ENCODE peak calls at places on chromosome 17, in four cellular contexts. One of them, this sample, is unnamed.

GRCh38 chr17:41885733-41886132 is 20.5 kb upstream of the KLHL11 start:
- DNase-seq in HepG2: no peak
- DNase-seq in HCT116: no peak
- DNase-seq in A549: peak; percentile 66
- DNase-seq in this sample: peak; percentile 24

GRCh38 chr17:80927791-80928216 is 63.8 kb upstream of the CHMP6 start:
- DNase-seq in HepG2: no peak
- DNase-seq in A549: no peak
- DNase-seq in HCT116: no peak
- DNase-seq in this sample: no peak

GRCh38 chr17:40318835-40319332 is 9.9 kb downstream of the RARA start:
- DNase-seq in HCT116: no peak
- DNase-seq in HepG2: no peak
- DNase-seq in A549: no peak
- DNase-seq in this sample: peak; percentile 60

GRCh38 chr17:47267354-47267828 is 13.8 kb downstream of the ITGB3 start:
- DNase-seq in HepG2: peak; percentile 30
- DNase-seq in HCT116: no peak
- DNase-seq in A549: no peak
- DNase-seq in this sample: no peak

GRCh38 chr17:44911133-44912001 is 3.9 kb downstream of the GFAP start:
- DNase-seq in HepG2: peak; percentile 74
- DNase-seq in HCT116: peak; percentile 35
- DNase-seq in A549: peak; percentile 95
- DNase-seq in this sample: peak; percentile 73

GRCh38 chr17:76631821-76632565 is 11.6 kb downstream of the ST6GALNAC1 start:
- DNase-seq in HepG2: no peak
- DNase-seq in A549: no peak
- DNase-seq in HCT116: no peak
- DNase-seq in this sample: no peak

GRCh38 chr17:35314415-35315216 is 58.8 kb downstream of the SLFN11 start:
- DNase-seq in A549: no peak
- DNase-seq in HepG2: no peak
- DNase-seq in HCT116: no peak
- DNase-seq in this sample: no peak

GRCh38 chr17:64785050-64785449 is 122.9 kb upstream of the SMURF2 start:
- DNase-seq in HCT116: no peak
- DNase-seq in A549: no peak
- DNase-seq in HepG2: no peak
- DNase-seq in this sample: no peak

GRCh38 chr17:3678095-3678820 is 9.6 kb downstream of the EMC6 start:
- DNase-seq in HCT116: no peak
- DNase-seq in HepG2: peak; percentile 49
- DNase-seq in A549: no peak
- DNase-seq in this sample: no peak

GRCh38 chr17:77375917-77376651 is 235.3 kb downstream of the SEC14L1 start:
- DNase-seq in A549: no peak
- DNase-seq in HCT116: no peak
- DNase-seq in HepG2: no peak
- DNase-seq in this sample: no peak

GRCh38 chr17:3843935-3844516 is 2.0 kb downstream of the NCBP3 start:
- DNase-seq in HepG2: peak; percentile 59
- DNase-seq in HCT116: peak; percentile 56
- DNase-seq in A549: peak; percentile 87
- DNase-seq in this sample: peak; percentile 61

GRCh38 chr17:4490109-4490591 is 8.5 kb upstream of the SPNS2 start:
- DNase-seq in A549: peak; percentile 31
- DNase-seq in HCT116: no peak
- DNase-seq in HepG2: no peak
- DNase-seq in this sample: no peak

GRCh38 chr17:77475012-77475976 is 334.5 kb downstream of the SEC14L1 start:
- DNase-seq in HepG2: no peak
- DNase-seq in A549: no peak
- DNase-seq in HCT116: no peak
- DNase-seq in this sample: peak; percentile 88

GRCh38 chr17:21214015-21214776 is at the start of gene TMEM11:
- DNase-seq in HepG2: peak; percentile 86
- DNase-seq in A549: peak; percentile 94
- DNase-seq in HCT116: peak; percentile 79
- DNase-seq in this sample: peak; percentile 99

GRCh38 chr17:27559996-27560481 is 70.9 kb upstream of the LGALS9 start:
- DNase-seq in HCT116: no peak
- DNase-seq in HepG2: no peak
- DNase-seq in A549: no peak
- DNase-seq in this sample: no peak

GRCh38 chr17:49557204-49558024 is 18.3 kb upstream of the NXPH3 start:
- DNase-seq in HepG2: peak; percentile 73
- DNase-seq in A549: peak; percentile 72
- DNase-seq in HCT116: peak; percentile 85
- DNase-seq in this sample: peak; percentile 72

GRCh38 chr17:2181206-2181983 is 122.2 kb downstream of the SMG6 start:
- DNase-seq in HepG2: no peak
- DNase-seq in A549: no peak
- DNase-seq in HCT116: no peak
- DNase-seq in this sample: no peak

GRCh38 chr17:48646183-48647102 is 20.3 kb upstream of the HOXB9 start:
- DNase-seq in HCT116: peak; percentile 53
- DNase-seq in HepG2: no peak
- DNase-seq in A549: peak; percentile 64
- DNase-seq in this sample: peak; percentile 21

GRCh38 chr17:1040216-1040600 is 43.3 kb downstream of the TIMM22 start:
- DNase-seq in HCT116: no peak
- DNase-seq in HepG2: peak; percentile 73
- DNase-seq in A549: no peak
- DNase-seq in this sample: no peak

GRCh38 chr17:48954300-48954755 is 9.7 kb upstream of the SNF8 start:
- DNase-seq in A549: peak; percentile 66
- DNase-seq in HepG2: peak; percentile 79
- DNase-seq in HCT116: peak; percentile 69
- DNase-seq in this sample: peak; percentile 73

GRCh38 chr17:66492500-66493123 is 190.2 kb downstream of the PRKCA start:
- DNase-seq in A549: no peak
- DNase-seq in HepG2: no peak
- DNase-seq in HCT116: no peak
- DNase-seq in this sample: peak; percentile 40

GRCh38 chr17:39966771-39967170 is 4.0 kb downstream of the GSDMA start:
- DNase-seq in A549: no peak
- DNase-seq in HepG2: no peak
- DNase-seq in HCT116: no peak
- DNase-seq in this sample: no peak

GRCh38 chr17:50283246-50283645 is 9.0 kb downstream of the TMEM92 start:
- DNase-seq in A549: no peak
- DNase-seq in HepG2: no peak
- DNase-seq in HCT116: no peak
- DNase-seq in this sample: peak; percentile 53

GRCh38 chr17:44976198-44976597 is 8.1 kb upstream of the C1QL1 start:
- DNase-seq in HCT116: no peak
- DNase-seq in A549: no peak
- DNase-seq in HepG2: no peak
- DNase-seq in this sample: no peak

GRCh38 chr17:8311131-8311790 is 1.2 kb downstream of the ARHGEF15 start:
- DNase-seq in A549: no peak
- DNase-seq in HCT116: no peak
- DNase-seq in HepG2: no peak
- DNase-seq in this sample: no peak
- H3K4me3 ChIP-seq in A549: no peak overlapping the region
- H3K4me3 ChIP-seq in HCT116: no peak overlapping the region
- H3K4me3 ChIP-seq in HepG2: no peak overlapping the region
- H3K4me3 ChIP-seq in this sample: no peak overlapping the region

GRCh38 chr17:57669671-57670529 is 75.2 kb downstream of the CCDC182 start:
- DNase-seq in HCT116: no peak
- DNase-seq in A549: no peak
- DNase-seq in HepG2: no peak
- DNase-seq in this sample: no peak

GRCh38 chr17:57672971-57673370 is 72.1 kb downstream of the CCDC182 start:
- DNase-seq in A549: no peak
- DNase-seq in HepG2: no peak
- DNase-seq in HCT116: no peak
- DNase-seq in this sample: no peak

GRCh38 chr17:57672205-57672632 is 72.9 kb downstream of the CCDC182 start:
- DNase-seq in A549: no peak
- DNase-seq in HepG2: no peak
- DNase-seq in HCT116: no peak
- DNase-seq in this sample: peak; percentile 86

GRCh38 chr17:57671546-57672204 is 73.4 kb downstream of the CCDC182 start:
- DNase-seq in HepG2: peak; percentile 69
- DNase-seq in HCT116: peak; percentile 47
- DNase-seq in A549: peak; percentile 95
- DNase-seq in this sample: peak; percentile 91

DNA sequence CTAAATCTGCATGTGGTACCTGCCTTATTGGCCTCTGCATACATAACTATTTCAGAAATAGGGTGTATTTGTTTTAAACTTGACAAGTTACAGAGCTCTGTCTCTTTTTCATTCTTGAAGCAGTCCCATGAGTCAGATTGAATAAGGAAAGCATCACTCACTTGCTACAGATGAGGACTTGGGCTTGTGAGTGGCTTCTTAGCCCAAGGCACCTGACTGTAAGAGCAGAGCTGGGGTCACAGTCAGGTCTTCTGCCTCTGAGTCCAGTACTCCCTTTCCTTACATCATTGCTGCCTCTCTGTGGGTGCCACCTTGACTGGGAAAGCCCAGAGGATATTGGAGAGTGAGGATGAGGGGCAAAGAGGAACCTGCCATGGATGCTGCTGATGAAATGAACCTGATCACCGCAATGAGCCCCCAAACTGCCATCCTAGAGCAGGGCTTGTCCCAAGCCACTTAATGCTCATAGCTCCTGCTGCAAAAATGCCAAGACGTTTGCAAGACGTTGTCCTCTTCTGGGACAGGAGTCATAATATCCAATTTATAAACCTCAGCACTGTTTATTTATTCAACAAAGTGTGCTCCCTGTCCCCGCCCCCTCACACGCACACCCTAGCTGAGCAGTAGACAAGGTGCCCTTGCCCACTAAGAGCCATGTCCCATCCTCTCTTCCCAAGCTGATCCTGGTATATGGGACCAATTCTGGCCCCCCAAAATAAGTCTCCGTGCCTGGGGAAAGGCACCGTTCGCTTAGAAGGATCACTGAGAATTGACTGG is 74.1 kb downstream of the CCDC182 start:
- DNase-seq in A549: no peak
- DNase-seq in HepG2: no peak
- DNase-seq in HCT116: no peak
- DNase-seq in this sample: no peak
- TF ChIP-seq MAX in A549: no peak
- TF ChIP-seq MAX in HepG2: no peak
- TF ChIP-seq MAX in HCT116: no peak
- TF ChIP-seq MAX in this sample: no peak

GRCh38 chr17:28812980-28813377 is 29.6 kb downstream of the FAM222B start:
- DNase-seq in A549: no peak
- DNase-seq in HCT116: no peak
- DNase-seq in HepG2: no peak
- DNase-seq in this sample: no peak

GRCh38 chr17:28812136-28812979 is 30.2 kb downstream of the FAM222B start:
- DNase-seq in A549: peak; percentile 100
- DNase-seq in HCT116: peak; percentile 88
- DNase-seq in HepG2: peak; percentile 92
- DNase-seq in this sample: peak; percentile 98

GRCh38 chr17:28810437-28810836 is 32.2 kb downstream of the FAM222B start:
- DNase-seq in HCT116: no peak
- DNase-seq in HepG2: no peak
- DNase-seq in A549: no peak
- DNase-seq in this sample: no peak

GRCh38 chr17:28811594-28812135 is 30.9 kb downstream of the FAM222B start:
- DNase-seq in HepG2: peak; percentile 36
- DNase-seq in HCT116: peak; percentile 15
- DNase-seq in A549: peak; percentile 65
- DNase-seq in this sample: no peak

GRCh38 chr17:28807925-28808641 is 34.5 kb downstream of the FAM222B start:
- DNase-seq in A549: peak; percentile 57
- DNase-seq in HepG2: peak; percentile 68
- DNase-seq in HCT116: peak; percentile 69
- DNase-seq in this sample: peak; percentile 66
- H3K4me3 ChIP-seq in A549: peak overlapping the region; percentile 19
- H3K4me3 ChIP-seq in HepG2: peak overlapping the region; percentile 4
- H3K4me3 ChIP-seq in HCT116: peak overlapping the region; percentile 36
- H3K4me3 ChIP-seq in this sample: no peak overlapping the region

GRCh38 chr17:11336290-11336995 is 95.4 kb downstream of the SHISA6 start:
- DNase-seq in HCT116: no peak
- DNase-seq in HepG2: no peak
- DNase-seq in A549: no peak
- DNase-seq in this sample: no peak
- TF ChIP-seq MAX in HCT116: no peak
- TF ChIP-seq MAX in HepG2: no peak
- TF ChIP-seq MAX in A549: no peak
- TF ChIP-seq MAX in this sample: no peak

GRCh38 chr17:29179232-29180036 is 764 bp downstream of the MYO18A start:
- DNase-seq in HepG2: peak; percentile 89
- DNase-seq in HCT116: no peak
- DNase-seq in A549: peak; percentile 79
- DNase-seq in this sample: no peak

GRCh38 chr17:29177541-29177870 is 2.7 kb downstream of the MYO18A start:
- DNase-seq in HCT116: no peak
- DNase-seq in A549: no peak
- DNase-seq in HepG2: no peak
- DNase-seq in this sample: no peak

GRCh38 chr17:29178750-29179231 is 1.4 kb downstream of the MYO18A start:
- DNase-seq in A549: peak; percentile 41
- DNase-seq in HCT116: no peak
- DNase-seq in HepG2: peak; percentile 29
- DNase-seq in this sample: no peak

GRCh38 chr17:29176500-29177351 is 3.5 kb downstream of the MYO18A start:
- DNase-seq in A549: peak; percentile 70
- DNase-seq in HCT116: no peak
- DNase-seq in HepG2: peak; percentile 69
- DNase-seq in this sample: peak; percentile 71

DNA sequence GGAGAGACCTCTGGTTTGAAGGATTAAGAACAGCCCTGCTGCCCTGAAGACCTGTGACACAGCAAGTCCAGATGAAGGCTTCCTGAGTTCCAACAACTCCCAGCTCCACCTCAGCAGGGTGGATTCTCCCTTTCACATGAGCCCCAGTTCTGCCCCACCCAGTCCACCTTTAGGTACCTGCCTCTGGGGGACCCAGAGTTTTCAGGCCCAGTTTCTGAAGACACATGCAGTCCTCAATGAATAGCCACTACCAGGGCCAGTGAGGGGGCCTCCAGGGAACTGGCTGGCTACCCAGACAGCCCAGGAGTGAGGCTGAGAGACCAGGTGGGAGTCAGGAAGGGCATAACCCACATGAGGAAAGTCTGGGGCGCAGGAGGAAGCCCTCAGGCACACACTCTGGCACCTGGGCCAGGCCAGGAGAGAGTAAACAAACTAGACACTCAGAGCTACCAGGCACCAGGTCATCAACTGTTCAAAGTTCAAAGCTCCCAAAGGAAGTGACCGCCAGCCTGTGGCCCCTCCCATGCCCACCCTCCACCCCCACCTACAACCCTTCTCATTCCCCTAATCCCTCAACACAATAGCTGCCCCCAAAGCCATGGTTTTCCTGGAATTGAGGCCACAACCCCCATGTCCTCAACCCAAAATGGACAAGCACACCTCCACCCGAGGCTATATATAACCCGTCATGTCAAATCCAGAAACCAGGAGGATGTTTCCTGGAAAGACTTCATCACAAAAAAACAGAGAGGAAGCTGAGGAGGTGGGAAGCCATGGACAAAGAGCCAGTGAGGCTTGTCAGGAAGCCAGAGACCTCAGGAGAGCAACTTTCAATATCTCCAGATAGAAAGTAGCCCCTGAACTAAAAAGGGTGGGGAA is 2.1 kb downstream of the MYO18A start:
- DNase-seq in HepG2: peak; percentile 92
- DNase-seq in HCT116: no peak
- DNase-seq in A549: peak; percentile 54
- DNase-seq in this sample: no peak
- H3K4me3 ChIP-seq in HepG2: peak overlapping the region; percentile 88
- H3K4me3 ChIP-seq in HCT116: peak overlapping the region; percentile 64
- H3K4me3 ChIP-seq in A549: peak overlapping the region; percentile 60
- H3K4me3 ChIP-seq in this sample: no peak overlapping the region

This sample was measured in NB4.